ENCODE peak calls at places on chromosomes 1 and 21, in ten cellular contexts. One of them, this sample, is unnamed.

GRCh38 chr1:184757406-184757805 is 2.7 kb upstream of the EDEM3 start:
- DNase-seq in activated CD4-positive, CD25-positive, alpha-beta regulatory T cell: no peak
- DNase-seq in Caco-2: no peak
- DNase-seq in WTC11: no peak
- DNase-seq in Right ventricle myocardium superior: no peak
- DNase-seq in amniotic epithelial cell: no peak
- DNase-seq in stimulated activated CD4-positive, alpha-beta T cell treated with anti-CD3 and anti-CD28 coated beads, TNF-alpha, amount 100 ng/mL, for 48 hours: no peak
- DNase-seq in NCI-H345: no peak
- DNase-seq in T follicular helper cell: no peak
- DNase-seq in occipital lobe: no peak
- DNase-seq in this sample: no peak

GRCh38 chr1:206706806-206707205 is 22.1 kb downstream of the MAPKAPK2 start:
- DNase-seq in amniotic epithelial cell: no peak
- DNase-seq in WTC11: no peak
- DNase-seq in T follicular helper cell: no peak
- DNase-seq in stimulated activated CD4-positive, alpha-beta T cell treated with anti-CD3 and anti-CD28 coated beads, TNF-alpha, amount 100 ng/mL, for 48 hours: no peak
- DNase-seq in NCI-H345: no peak
- DNase-seq in activated CD4-positive, CD25-positive, alpha-beta regulatory T cell: no peak
- DNase-seq in occipital lobe: no peak
- DNase-seq in Caco-2: no peak
- DNase-seq in Right ventricle myocardium superior: no peak
- DNase-seq in this sample: no peak

GRCh38 chr1:96072021-96072420 is 649.6 kb upstream of the PTBP2 start:
- DNase-seq in T follicular helper cell: no peak
- DNase-seq in activated CD4-positive, CD25-positive, alpha-beta regulatory T cell: no peak
- DNase-seq in NCI-H345: no peak
- DNase-seq in amniotic epithelial cell: no peak
- DNase-seq in Right ventricle myocardium superior: no peak
- DNase-seq in occipital lobe: no peak
- DNase-seq in stimulated activated CD4-positive, alpha-beta T cell treated with anti-CD3 and anti-CD28 coated beads, TNF-alpha, amount 100 ng/mL, for 48 hours: no peak
- DNase-seq in WTC11: no peak
- DNase-seq in Caco-2: no peak
- DNase-seq in this sample: no peak

GRCh38 chr1:112713466-112714312 is 1.4 kb downstream of the PPM1J start:
- DNase-seq in amniotic epithelial cell: no peak
- DNase-seq in activated CD4-positive, CD25-positive, alpha-beta regulatory T cell: no peak
- DNase-seq in Caco-2: no peak
- DNase-seq in occipital lobe: no peak
- DNase-seq in NCI-H345: no peak
- DNase-seq in T follicular helper cell: no peak
- DNase-seq in WTC11: no peak
- DNase-seq in stimulated activated CD4-positive, alpha-beta T cell treated with anti-CD3 and anti-CD28 coated beads, TNF-alpha, amount 100 ng/mL, for 48 hours: no peak
- DNase-seq in Right ventricle myocardium superior: no peak
- DNase-seq in this sample: peak; percentile 77

GRCh38 chr1:150902751-150903150 is 15.8 kb downstream of the CTXND2 start:
- DNase-seq in Caco-2: no peak
- DNase-seq in stimulated activated CD4-positive, alpha-beta T cell treated with anti-CD3 and anti-CD28 coated beads, TNF-alpha, amount 100 ng/mL, for 48 hours: no peak
- DNase-seq in T follicular helper cell: no peak
- DNase-seq in WTC11: no peak
- DNase-seq in amniotic epithelial cell: no peak
- DNase-seq in activated CD4-positive, CD25-positive, alpha-beta regulatory T cell: no peak
- DNase-seq in NCI-H345: no peak
- DNase-seq in occipital lobe: no peak
- DNase-seq in Right ventricle myocardium superior: no peak
- DNase-seq in this sample: no peak

GRCh38 chr1:66375125-66375524 is 158.8 kb upstream of the SGIP1 start:
- DNase-seq in occipital lobe: no peak
- DNase-seq in WTC11: no peak
- DNase-seq in stimulated activated CD4-positive, alpha-beta T cell treated with anti-CD3 and anti-CD28 coated beads, TNF-alpha, amount 100 ng/mL, for 48 hours: no peak
- DNase-seq in Right ventricle myocardium superior: no peak
- DNase-seq in activated CD4-positive, CD25-positive, alpha-beta regulatory T cell: no peak
- DNase-seq in NCI-H345: no peak
- DNase-seq in T follicular helper cell: no peak
- DNase-seq in amniotic epithelial cell: no peak
- DNase-seq in Caco-2: no peak
- DNase-seq in this sample: no peak

GRCh38 chr1:209643295-209644020 is 8.8 kb downstream of the LAMB3 start:
- DNase-seq in occipital lobe: peak; percentile 31
- DNase-seq in stimulated activated CD4-positive, alpha-beta T cell treated with anti-CD3 and anti-CD28 coated beads, TNF-alpha, amount 100 ng/mL, for 48 hours: no peak
- DNase-seq in amniotic epithelial cell: peak; percentile 42
- DNase-seq in NCI-H345: no peak
- DNase-seq in WTC11: no peak
- DNase-seq in T follicular helper cell: no peak
- DNase-seq in Caco-2: no peak
- DNase-seq in Right ventricle myocardium superior: peak; percentile 89
- DNase-seq in activated CD4-positive, CD25-positive, alpha-beta regulatory T cell: no peak
- DNase-seq in this sample: peak; percentile 63

GRCh38 chr1:70042090-70042716 is 163.2 kb downstream of the LRRC40 start:
- DNase-seq in stimulated activated CD4-positive, alpha-beta T cell treated with anti-CD3 and anti-CD28 coated beads, TNF-alpha, amount 100 ng/mL, for 48 hours: no peak
- DNase-seq in occipital lobe: no peak
- DNase-seq in Caco-2: no peak
- DNase-seq in WTC11: no peak
- DNase-seq in Right ventricle myocardium superior: no peak
- DNase-seq in NCI-H345: no peak
- DNase-seq in amniotic epithelial cell: peak; percentile 83
- DNase-seq in activated CD4-positive, CD25-positive, alpha-beta regulatory T cell: no peak
- DNase-seq in T follicular helper cell: no peak
- DNase-seq in this sample: no peak

GRCh38 chr21:46509760-46510159 is 51.1 kb downstream of the DIP2A start:
- DNase-seq in activated CD4-positive, CD25-positive, alpha-beta regulatory T cell: no peak
- DNase-seq in Right ventricle myocardium superior: no peak
- DNase-seq in stimulated activated CD4-positive, alpha-beta T cell treated with anti-CD3 and anti-CD28 coated beads, TNF-alpha, amount 100 ng/mL, for 48 hours: no peak
- DNase-seq in occipital lobe: no peak
- DNase-seq in WTC11: no peak
- DNase-seq in T follicular helper cell: no peak
- DNase-seq in amniotic epithelial cell: peak; percentile 59
- DNase-seq in NCI-H345: no peak
- DNase-seq in Caco-2: no peak
- DNase-seq in this sample: peak; percentile 84

GRCh38 chr1:85224734-85225623 is 24.2 kb upstream of the SYDE2 start:
- DNase-seq in Right ventricle myocardium superior: peak; percentile 51
- DNase-seq in T follicular helper cell: no peak
- DNase-seq in WTC11: peak; percentile 70
- DNase-seq in activated CD4-positive, CD25-positive, alpha-beta regulatory T cell: no peak
- DNase-seq in amniotic epithelial cell: no peak
- DNase-seq in Caco-2: peak; percentile 90
- DNase-seq in NCI-H345: peak; percentile 85
- DNase-seq in stimulated activated CD4-positive, alpha-beta T cell treated with anti-CD3 and anti-CD28 coated beads, TNF-alpha, amount 100 ng/mL, for 48 hours: no peak
- DNase-seq in occipital lobe: no peak
- DNase-seq in this sample: peak; percentile 92

GRCh38 chr1:50972766-50973165 is 2.7 kb downstream of the CDKN2C start:
- DNase-seq in amniotic epithelial cell: no peak
- DNase-seq in stimulated activated CD4-positive, alpha-beta T cell treated with anti-CD3 and anti-CD28 coated beads, TNF-alpha, amount 100 ng/mL, for 48 hours: no peak
- DNase-seq in NCI-H345: no peak
- DNase-seq in activated CD4-positive, CD25-positive, alpha-beta regulatory T cell: no peak
- DNase-seq in Right ventricle myocardium superior: no peak
- DNase-seq in Caco-2: no peak
- DNase-seq in occipital lobe: no peak
- DNase-seq in WTC11: no peak
- DNase-seq in T follicular helper cell: no peak
- DNase-seq in this sample: no peak

GRCh38 chr1:106200711-106201110 is 855.8 kb upstream of the PRMT6 start:
- DNase-seq in amniotic epithelial cell: no peak
- DNase-seq in Caco-2: no peak
- DNase-seq in NCI-H345: no peak
- DNase-seq in Right ventricle myocardium superior: no peak
- DNase-seq in activated CD4-positive, CD25-positive, alpha-beta regulatory T cell: no peak
- DNase-seq in occipital lobe: no peak
- DNase-seq in WTC11: no peak
- DNase-seq in T follicular helper cell: no peak
- DNase-seq in stimulated activated CD4-positive, alpha-beta T cell treated with anti-CD3 and anti-CD28 coated beads, TNF-alpha, amount 100 ng/mL, for 48 hours: no peak
- DNase-seq in this sample: no peak

GRCh38 chr1:77308889-77309621 is 27.2 kb downstream of the AK5 start:
- DNase-seq in Right ventricle myocardium superior: no peak
- DNase-seq in NCI-H345: no peak
- DNase-seq in stimulated activated CD4-positive, alpha-beta T cell treated with anti-CD3 and anti-CD28 coated beads, TNF-alpha, amount 100 ng/mL, for 48 hours: no peak
- DNase-seq in amniotic epithelial cell: no peak
- DNase-seq in Caco-2: no peak
- DNase-seq in activated CD4-positive, CD25-positive, alpha-beta regulatory T cell: no peak
- DNase-seq in WTC11: no peak
- DNase-seq in T follicular helper cell: no peak
- DNase-seq in occipital lobe: no peak
- DNase-seq in this sample: no peak

GRCh38 chr1:212545941-212546638 is 62.5 kb upstream of the ATF3 start:
- DNase-seq in stimulated activated CD4-positive, alpha-beta T cell treated with anti-CD3 and anti-CD28 coated beads, TNF-alpha, amount 100 ng/mL, for 48 hours: no peak
- DNase-seq in T follicular helper cell: no peak
- DNase-seq in NCI-H345: no peak
- DNase-seq in Caco-2: no peak
- DNase-seq in WTC11: no peak
- DNase-seq in Right ventricle myocardium superior: no peak
- DNase-seq in occipital lobe: no peak
- DNase-seq in activated CD4-positive, CD25-positive, alpha-beta regulatory T cell: no peak
- DNase-seq in amniotic epithelial cell: peak; percentile 92
- DNase-seq in this sample: no peak

GRCh38 chr21:17585875-17586450 is 26.7 kb downstream of the BTG3 start:
- DNase-seq in stimulated activated CD4-positive, alpha-beta T cell treated with anti-CD3 and anti-CD28 coated beads, TNF-alpha, amount 100 ng/mL, for 48 hours: no peak
- DNase-seq in occipital lobe: no peak
- DNase-seq in Caco-2: peak; percentile 39
- DNase-seq in WTC11: no peak
- DNase-seq in amniotic epithelial cell: peak; percentile 60
- DNase-seq in Right ventricle myocardium superior: no peak
- DNase-seq in NCI-H345: peak; percentile 66
- DNase-seq in T follicular helper cell: no peak
- DNase-seq in activated CD4-positive, CD25-positive, alpha-beta regulatory T cell: no peak
- DNase-seq in this sample: no peak

GRCh38 chr1:206419250-206419649 is 51.0 kb upstream of the IKBKE start:
- DNase-seq in Caco-2: no peak
- DNase-seq in stimulated activated CD4-positive, alpha-beta T cell treated with anti-CD3 and anti-CD28 coated beads, TNF-alpha, amount 100 ng/mL, for 48 hours: no peak
- DNase-seq in NCI-H345: no peak
- DNase-seq in occipital lobe: no peak
- DNase-seq in WTC11: no peak
- DNase-seq in Right ventricle myocardium superior: no peak
- DNase-seq in amniotic epithelial cell: no peak
- DNase-seq in activated CD4-positive, CD25-positive, alpha-beta regulatory T cell: no peak
- DNase-seq in T follicular helper cell: no peak
- DNase-seq in this sample: no peak

GRCh38 chr1:15963363-15963967 is 12.4 kb downstream of the ZBTB17 start:
- DNase-seq in stimulated activated CD4-positive, alpha-beta T cell treated with anti-CD3 and anti-CD28 coated beads, TNF-alpha, amount 100 ng/mL, for 48 hours: no peak
- DNase-seq in occipital lobe: no peak
- DNase-seq in T follicular helper cell: no peak
- DNase-seq in Right ventricle myocardium superior: no peak
- DNase-seq in activated CD4-positive, CD25-positive, alpha-beta regulatory T cell: no peak
- DNase-seq in WTC11: no peak
- DNase-seq in amniotic epithelial cell: no peak
- DNase-seq in Caco-2: no peak
- DNase-seq in NCI-H345: no peak
- DNase-seq in this sample: no peak

GRCh38 chr1:3898994-3899775 is 887 bp downstream of the C1orf174 start:
- DNase-seq in Right ventricle myocardium superior: no peak
- DNase-seq in WTC11: no peak
- DNase-seq in activated CD4-positive, CD25-positive, alpha-beta regulatory T cell: no peak
- DNase-seq in NCI-H345: peak; percentile 19
- DNase-seq in Caco-2: no peak
- DNase-seq in occipital lobe: no peak
- DNase-seq in T follicular helper cell: no peak
- DNase-seq in stimulated activated CD4-positive, alpha-beta T cell treated with anti-CD3 and anti-CD28 coated beads, TNF-alpha, amount 100 ng/mL, for 48 hours: no peak
- DNase-seq in amniotic epithelial cell: peak; percentile 4
- DNase-seq in this sample: no peak

GRCh38 chr1:174157157-174157806 is 2.0 kb upstream of the RABGAP1L start:
- DNase-seq in Right ventricle myocardium superior: no peak
- DNase-seq in WTC11: no peak
- DNase-seq in NCI-H345: peak; percentile 6
- DNase-seq in amniotic epithelial cell: no peak
- DNase-seq in Caco-2: no peak
- DNase-seq in stimulated activated CD4-positive, alpha-beta T cell treated with anti-CD3 and anti-CD28 coated beads, TNF-alpha, amount 100 ng/mL, for 48 hours: no peak
- DNase-seq in activated CD4-positive, CD25-positive, alpha-beta regulatory T cell: no peak
- DNase-seq in occipital lobe: no peak
- DNase-seq in T follicular helper cell: no peak
- DNase-seq in this sample: no peak

GRCh38 chr21:45550552-45551210 is 8.4 kb upstream of the SLC19A1 start:
- DNase-seq in amniotic epithelial cell: no peak
- DNase-seq in Caco-2: no peak
- DNase-seq in NCI-H345: no peak
- DNase-seq in stimulated activated CD4-positive, alpha-beta T cell treated with anti-CD3 and anti-CD28 coated beads, TNF-alpha, amount 100 ng/mL, for 48 hours: no peak
- DNase-seq in T follicular helper cell: no peak
- DNase-seq in WTC11: no peak
- DNase-seq in occipital lobe: no peak
- DNase-seq in activated CD4-positive, CD25-positive, alpha-beta regulatory T cell: no peak
- DNase-seq in Right ventricle myocardium superior: no peak
- DNase-seq in this sample: no peak

GRCh38 chr21:42500736-42501135 is 4.7 kb upstream of the RSPH1 start:
- DNase-seq in Caco-2: no peak
- DNase-seq in Right ventricle myocardium superior: no peak
- DNase-seq in T follicular helper cell: no peak
- DNase-seq in stimulated activated CD4-positive, alpha-beta T cell treated with anti-CD3 and anti-CD28 coated beads, TNF-alpha, amount 100 ng/mL, for 48 hours: no peak
- DNase-seq in activated CD4-positive, CD25-positive, alpha-beta regulatory T cell: no peak
- DNase-seq in NCI-H345: no peak
- DNase-seq in occipital lobe: no peak
- DNase-seq in amniotic epithelial cell: no peak
- DNase-seq in WTC11: no peak
- DNase-seq in this sample: no peak

GRCh38 chr1:94336991-94337390 is 81.2 kb upstream of the ABCD3 start:
- DNase-seq in amniotic epithelial cell: no peak
- DNase-seq in NCI-H345: no peak
- DNase-seq in T follicular helper cell: no peak
- DNase-seq in activated CD4-positive, CD25-positive, alpha-beta regulatory T cell: no peak
- DNase-seq in Caco-2: no peak
- DNase-seq in WTC11: no peak
- DNase-seq in stimulated activated CD4-positive, alpha-beta T cell treated with anti-CD3 and anti-CD28 coated beads, TNF-alpha, amount 100 ng/mL, for 48 hours: no peak
- DNase-seq in occipital lobe: no peak
- DNase-seq in Right ventricle myocardium superior: no peak
- DNase-seq in this sample: no peak

GRCh38 chr1:13751458-13751871 is 51.5 kb downstream of the PRDM2 start:
- DNase-seq in amniotic epithelial cell: no peak
- DNase-seq in stimulated activated CD4-positive, alpha-beta T cell treated with anti-CD3 and anti-CD28 coated beads, TNF-alpha, amount 100 ng/mL, for 48 hours: no peak
- DNase-seq in activated CD4-positive, CD25-positive, alpha-beta regulatory T cell: no peak
- DNase-seq in T follicular helper cell: no peak
- DNase-seq in Caco-2: no peak
- DNase-seq in Right ventricle myocardium superior: no peak
- DNase-seq in occipital lobe: no peak
- DNase-seq in NCI-H345: no peak
- DNase-seq in WTC11: no peak
- DNase-seq in this sample: no peak

GRCh38 chr21:25562660-25563059 is 44.6 kb downstream of the MRPL39 start:
- DNase-seq in activated CD4-positive, CD25-positive, alpha-beta regulatory T cell: no peak
- DNase-seq in occipital lobe: no peak
- DNase-seq in T follicular helper cell: no peak
- DNase-seq in amniotic epithelial cell: no peak
- DNase-seq in WTC11: no peak
- DNase-seq in Right ventricle myocardium superior: no peak
- DNase-seq in stimulated activated CD4-positive, alpha-beta T cell treated with anti-CD3 and anti-CD28 coated beads, TNF-alpha, amount 100 ng/mL, for 48 hours: no peak
- DNase-seq in NCI-H345: no peak
- DNase-seq in Caco-2: no peak
- DNase-seq in this sample: no peak

GRCh38 chr21:46191686-46192575 is 7.7 kb upstream of the SPATC1L start:
- DNase-seq in WTC11: no peak
- DNase-seq in occipital lobe: no peak
- DNase-seq in T follicular helper cell: no peak
- DNase-seq in Right ventricle myocardium superior: peak; percentile 24
- DNase-seq in Caco-2: no peak
- DNase-seq in amniotic epithelial cell: no peak
- DNase-seq in activated CD4-positive, CD25-positive, alpha-beta regulatory T cell: no peak
- DNase-seq in stimulated activated CD4-positive, alpha-beta T cell treated with anti-CD3 and anti-CD28 coated beads, TNF-alpha, amount 100 ng/mL, for 48 hours: no peak
- DNase-seq in NCI-H345: no peak
- DNase-seq in this sample: no peak

GRCh38 chr1:65344171-65344570 is 34.8 kb downstream of the DNAJC6 start:
- DNase-seq in WTC11: no peak
- DNase-seq in activated CD4-positive, CD25-positive, alpha-beta regulatory T cell: no peak
- DNase-seq in Right ventricle myocardium superior: no peak
- DNase-seq in amniotic epithelial cell: no peak
- DNase-seq in stimulated activated CD4-positive, alpha-beta T cell treated with anti-CD3 and anti-CD28 coated beads, TNF-alpha, amount 100 ng/mL, for 48 hours: no peak
- DNase-seq in NCI-H345: no peak
- DNase-seq in T follicular helper cell: no peak
- DNase-seq in occipital lobe: no peak
- DNase-seq in Caco-2: no peak
- DNase-seq in this sample: no peak

This sample was measured in body of pancreas.